ENCODE peak calls at places on chromosome X, in nine cellular contexts. L is WTC11, D is astrocyte of the spinal cord, I is endodermal cell, S is endothelial cell, V is WERI-Rb-1, O is cardiac muscle cell, Q is nephron progenitor cell, H is neural crest cell. B is an unnamed sample.

GRCh38 chrX:69546417-69546816 is 42.3 kb downstream of the NALF2 start:
- DNase-seq in S (no peak), H (no peak), L (peak), D (no peak), I (peak), O (no peak), V (no peak), Q (no peak), B (no peak)

GRCh38 chrX:109624641-109625311 is at the start of gene KCNE5:
- DNase-seq in D (no peak), L (peak), S (peak), H (peak), O (peak), Q (peak), V (no peak), I (peak), B (no peak)

GRCh38 chrX:7252013-7252610 is 104.2 kb upstream of the PUDP start:
- DNase-seq in I (no peak), S (no peak), V (no peak), O (no peak), L (no peak), D (no peak), H (no peak), Q (no peak), B (no peak)

GRCh38 chrX:116232833-116233232 is 62.3 kb downstream of the AGTR2 start:
- DNase-seq in L (no peak), H (no peak), S (no peak), D (peak), O (no peak), V (no peak), I (no peak), Q (no peak), B (no peak)

GRCh38 chrX:16137416-16138107 is 14.2 kb downstream of the GRPR start:
- DNase-seq in Q (no peak), I (no peak), D (no peak), S (no peak), L (no peak), H (no peak), O (no peak), V (no peak), B (no peak)

GRCh38 chrX:104806346-104806745 is 240.3 kb downstream of the IL1RAPL2 start:
- DNase-seq in S (no peak), L (no peak), H (no peak), I (no peak), O (no peak), Q (no peak), D (no peak), V (no peak), B (no peak)

GRCh38 chrX:149630681-149631292 is 805 bp downstream of the TMEM185A start:
- DNase-seq in H (no peak), S (no peak), V (no peak), D (peak), Q (no peak), O (no peak), I (no peak), L (no peak), B (peak)

GRCh38 chrX:149392896-149393295 is 112.2 kb downstream of the IDS start:
- DNase-seq in H (no peak), L (no peak), V (no peak), I (no peak), Q (no peak), S (no peak), D (no peak), O (no peak), B (no peak)

GRCh38 chrX:113222305-113222704 is 381.7 kb upstream of the AMOT start:
- DNase-seq in I (no peak), H (no peak), O (peak), D (no peak), S (no peak), V (no peak), L (no peak), Q (no peak), B (no peak)

GRCh38 chrX:74421181-74422028 is at the start of gene SLC16A2:
- DNase-seq in Q (peak), I (peak), O (peak), V (peak), H (peak), S (peak), D (peak), L (peak), B (peak)

GRCh38 chrX:115018040-115018647 is 728 bp upstream of the IL13RA2 start:
- DNase-seq in D (no peak), O (peak), H (no peak), V (no peak), L (peak), S (no peak), Q (peak), I (peak), B (no peak)

GRCh38 chrX:19272452-19272851 is 71.3 kb upstream of the PDHA1 start:
- DNase-seq in O (no peak), Q (no peak), D (peak), H (no peak), V (no peak), L (no peak), I (no peak), S (no peak), B (no peak)

GRCh38 chrX:49956313-49956712 is 33.9 kb downstream of the CLCN5 start:
- DNase-seq in V (no peak), L (no peak), I (no peak), D (no peak), O (no peak), Q (no peak), H (no peak), S (no peak), B (no peak)

DNA sequence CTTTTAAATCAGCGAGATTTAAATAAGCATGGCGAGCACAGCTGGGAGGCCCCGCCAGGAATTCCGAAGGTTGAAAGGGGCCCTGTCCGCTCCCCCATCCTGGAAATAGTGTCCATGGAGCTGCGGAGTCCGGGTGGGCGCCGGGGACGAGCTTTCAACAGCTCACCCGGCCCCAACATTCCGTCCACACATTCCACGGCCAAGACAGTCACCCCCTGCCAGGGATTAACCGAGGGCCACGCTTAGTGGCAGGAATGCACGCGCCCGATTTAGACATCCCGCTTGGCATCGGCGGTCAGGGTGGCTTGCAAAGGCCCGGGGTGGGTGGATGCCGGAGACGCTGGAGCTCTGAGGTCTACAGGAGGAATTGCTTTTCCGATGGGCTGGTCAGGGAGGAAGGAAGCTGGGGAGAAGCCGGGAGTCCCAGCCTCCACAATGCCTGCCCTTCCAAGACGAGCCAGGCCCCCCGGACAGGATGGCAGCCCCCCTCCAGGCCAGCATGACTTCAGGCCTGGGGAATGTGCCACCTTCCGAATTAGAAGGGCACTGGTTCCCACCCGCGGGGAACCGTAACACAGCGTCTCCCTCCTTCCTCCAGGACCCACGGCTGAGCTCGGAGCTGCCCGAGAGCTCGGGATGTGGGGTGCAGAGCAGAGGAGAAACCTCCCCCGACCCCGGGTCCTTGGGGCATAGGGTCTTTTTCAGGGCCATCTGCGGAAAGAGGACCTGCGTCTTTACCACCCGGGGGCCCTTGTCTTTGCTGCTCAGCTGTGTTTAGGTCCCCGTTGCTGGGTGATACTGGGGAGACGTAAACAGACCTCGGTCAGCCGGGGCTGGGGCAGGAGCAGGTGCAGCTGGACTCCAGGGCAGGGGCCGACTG is 26.9 kb upstream of the PPP2R3B start:
- DNase-seq in Q (peak), I (peak), S (peak), O (peak), V (no peak), H (peak), L (peak), D (peak), B (peak)
- TF ChIP-seq CTCF in Q (no peak), I (peak), S (no peak), O (no peak), V (no peak), H (no peak), L (no peak), D (no peak), B (peak)

DNA sequence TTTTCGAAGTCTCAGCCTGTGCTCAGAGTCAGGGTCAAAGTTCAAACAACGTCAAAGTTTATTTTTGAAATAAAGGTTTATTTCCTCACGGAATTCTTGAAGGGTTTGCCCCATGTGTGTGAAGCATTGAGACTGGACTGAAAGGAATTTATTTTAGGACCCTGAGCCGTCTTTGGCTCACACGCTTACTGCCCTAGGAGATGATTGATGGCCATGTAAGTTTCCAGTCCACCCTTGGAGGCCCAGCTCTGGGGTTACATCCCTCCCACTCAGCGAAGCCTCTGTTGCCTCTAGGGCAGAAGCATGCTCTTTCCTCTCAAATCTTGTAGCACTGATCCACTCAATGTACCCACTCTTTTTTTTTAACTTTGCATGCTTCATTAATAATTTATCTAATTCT is 4.5 kb upstream of the NHSL2 start:
- DNase-seq in I (no peak), D (no peak), L (no peak), S (no peak), Q (peak), V (no peak), H (no peak), O (peak), B (no peak)
- TF ChIP-seq CTCF in I (no peak), D (no peak), L (no peak), S (no peak), Q (no peak), V (no peak), H (no peak), O (no peak), B (no peak)

DNA sequence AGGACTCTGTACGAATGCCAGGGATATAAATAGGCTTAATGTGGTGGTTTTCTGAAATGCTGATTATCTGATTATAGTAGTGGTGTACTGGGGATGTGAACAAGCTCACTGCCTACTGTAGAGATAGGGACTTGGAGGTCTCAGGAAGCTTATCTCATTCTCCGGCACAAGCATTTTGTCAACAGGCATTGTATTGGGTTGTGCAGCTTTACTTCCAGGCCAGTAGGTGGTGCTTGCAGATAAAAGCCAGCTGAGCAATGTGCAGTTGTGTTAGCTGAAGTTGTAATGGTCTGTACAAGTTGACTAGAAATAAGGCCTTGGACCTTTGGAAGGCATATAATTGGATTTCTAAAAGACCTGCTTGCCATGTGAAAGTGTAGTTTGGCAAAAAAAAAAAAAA is 49.5 kb upstream of the TMLHE start:
- DNase-seq in L (no peak), D (no peak), O (no peak), S (no peak), I (peak), H (no peak), Q (no peak), V (no peak), B (no peak)
- TF ChIP-seq CTCF in L (no peak), D (peak), O (no peak), S (peak), I (peak), H (no peak), Q (no peak), V (peak), B (no peak)

GRCh38 chrX:87697409-87697808 is 179.8 kb downstream of the KLHL4 start:
- DNase-seq in I (no peak), O (no peak), S (no peak), H (no peak), V (no peak), L (no peak), D (no peak), Q (no peak), B (no peak)
- TF ChIP-seq CTCF in I (no peak), O (no peak), S (no peak), H (no peak), V (no peak), L (no peak), D (no peak), Q (no peak), B (no peak)

GRCh38 chrX:131728295-131729145 is 184.6 kb downstream of the OR13H1 start:
- DNase-seq in I (no peak), Q (no peak), O (no peak), S (no peak), D (peak), L (peak), H (no peak), V (peak), B (no peak)
- TF ChIP-seq CTCF in I (peak), Q (no peak), O (no peak), S (no peak), D (peak), L (no peak), H (no peak), V (peak), B (no peak)

GRCh38 chrX:153746359-153746758 is 17.7 kb upstream of the PLXNB3 start:
- DNase-seq in D (no peak), I (no peak), V (no peak), S (no peak), O (no peak), H (no peak), L (no peak), Q (no peak), B (no peak)

GRCh38 chrX:153739754-153740486 is 15.3 kb downstream of the ABCD1 start:
- DNase-seq in L (no peak), I (peak), S (no peak), V (no peak), O (no peak), Q (no peak), D (no peak), H (no peak), B (no peak)

GRCh38 chrX:153740631-153741222 is 16.1 kb downstream of the ABCD1 start:
- DNase-seq in Q (no peak), V (no peak), I (peak), O (no peak), D (no peak), H (no peak), L (no peak), S (no peak), B (no peak)

GRCh38 chrX:153741446-153741845 is 16.8 kb downstream of the ABCD1 start:
- DNase-seq in I (no peak), S (no peak), L (no peak), Q (no peak), O (no peak), D (no peak), H (no peak), V (no peak), B (no peak)

DNA sequence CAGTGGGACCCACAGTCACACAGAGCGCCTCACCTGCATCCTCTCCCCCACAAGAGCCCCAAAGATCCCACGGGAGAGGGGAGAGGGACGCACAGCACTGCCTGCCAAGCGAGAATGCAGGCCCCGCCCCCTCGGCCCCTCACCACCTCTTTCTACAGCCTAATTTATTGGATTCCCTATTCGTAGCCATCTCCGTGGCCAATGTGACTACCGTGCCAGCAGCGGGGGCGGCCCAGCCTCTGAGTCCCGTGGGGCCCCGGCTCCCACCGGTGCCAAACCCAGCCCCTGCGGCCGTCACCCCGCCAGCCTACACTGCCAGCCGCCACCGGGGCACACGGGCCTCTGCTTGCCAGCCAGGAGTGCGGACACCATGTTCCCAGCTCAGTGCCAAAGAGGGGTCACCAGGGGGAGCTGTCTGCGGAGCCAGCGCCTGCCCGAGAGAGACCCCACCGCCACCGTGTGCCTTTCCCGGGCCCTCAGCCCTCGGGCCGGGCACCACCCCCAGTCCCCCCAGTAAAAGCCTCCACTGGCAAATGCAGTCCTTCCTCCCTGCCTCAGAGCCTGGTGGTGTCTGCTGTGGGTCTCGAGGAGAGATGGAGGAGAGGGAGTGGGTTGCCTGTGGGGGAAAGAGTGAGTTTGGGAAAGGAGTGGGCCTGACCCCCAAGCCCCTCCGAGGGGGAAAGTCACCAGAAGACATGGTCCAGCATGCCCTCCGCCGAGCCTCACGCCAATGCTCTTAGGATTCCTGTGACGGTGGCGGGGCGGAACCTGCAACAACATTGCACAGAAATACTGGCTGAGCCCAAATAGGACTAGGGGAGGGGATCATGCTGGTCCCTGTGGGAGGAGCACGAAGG is 19.6 kb upstream of the PLXNB3 start:
- DNase-seq in L (peak), D (no peak), O (peak), Q (peak), I (peak), S (no peak), V (peak), H (peak), B (no peak)
- TF ChIP-seq CTCF in L (no peak), D (peak), O (no peak), Q (no peak), I (peak), S (no peak), V (peak), H (peak), B (no peak)

DNA sequence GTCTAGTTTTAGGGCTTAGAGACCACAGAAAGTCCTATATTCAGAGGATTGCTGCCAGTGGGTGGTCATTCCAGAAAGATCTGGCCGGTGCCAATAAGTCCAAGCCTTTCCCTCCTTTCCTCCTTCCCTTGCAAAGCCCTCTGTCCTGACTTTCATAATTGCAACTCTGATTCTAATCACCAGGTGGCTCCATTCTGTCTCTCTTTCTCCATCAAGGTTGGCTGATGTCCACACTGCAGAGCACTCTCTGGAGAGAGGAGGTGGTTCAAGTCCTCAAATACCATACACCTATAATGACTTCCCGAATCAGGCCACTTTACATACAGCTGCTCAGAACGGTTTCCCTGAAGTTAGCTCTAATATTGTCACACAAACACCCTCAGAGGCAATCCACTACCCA is 22.4 kb upstream of the ARMCX4 start:
- DNase-seq in S (peak), D (peak), H (no peak), V (no peak), I (no peak), L (no peak), Q (no peak), O (peak), B (peak)
- TF ChIP-seq CTCF in S (peak), D (peak), H (peak), V (peak), I (peak), L (no peak), Q (no peak), O (peak), B (peak)

B was measured in HFFc6.